ENCODE peak calls at places on chromosomes 11 and 22, in ten cellular contexts. L is HCT116, B is fibroblast of lung, Z is endodermal cell, C is thoracic aorta, M is MM.1S, W is lung, O is heart left ventricle, H is trophoblast cell, N is mammary epithelial cell. Q is an unnamed sample.

GRCh38 chr22:46346680-46347405 is 11.3 kb downstream of the TRMU start:
- DNase-seq in M (no peak), B (no peak), N (no peak), L (no peak), O (peak; percentile 62), C (no peak), Z (no peak), H (no peak), W (no peak), Q (no peak)

GRCh38 chr11:117668291-117668690 is 128.7 kb downstream of the DSCAML1 start:
- DNase-seq in L (no peak), H (no peak), C (no peak), W (no peak), B (no peak), Z (no peak), M (no peak), N (no peak), O (no peak), Q (no peak)

GRCh38 chr22:24181088-24181995 is at the start of gene SUSD2:
- DNase-seq in O (peak; percentile 81), Z (peak; percentile 78), B (no peak), M (no peak), H (peak; percentile 93), N (no peak), L (no peak), W (no peak), C (no peak), Q (peak; percentile 53)

GRCh38 chr22:19149047-19149883 is 827 bp downstream of the GSC2 start:
- DNase-seq in H (peak; percentile 40), M (no peak), N (peak; percentile 42), W (no peak), B (no peak), Z (peak; percentile 84), C (no peak), L (no peak), O (no peak), Q (no peak)

GRCh38 chr11:64287676-64288352 is 2.2 kb downstream of the GPR137 start:
- DNase-seq in M (peak; percentile 3), H (no peak), Z (no peak), W (no peak), N (no peak), C (no peak), O (no peak), B (no peak), L (no peak), Q (no peak)

GRCh38 chr11:78946945-78947914 is 372.6 kb upstream of the NARS2 start:
- DNase-seq in L (no peak), W (no peak), M (no peak), H (peak; percentile 54), Z (no peak), O (no peak), B (no peak), C (no peak), N (peak; percentile 6), Q (no peak)

GRCh38 chr11:100719809-100720221 is 32.7 kb downstream of the ARHGAP42 start:
- DNase-seq in W (peak; percentile 45), C (peak; percentile 13), M (no peak), N (peak; percentile 79), Z (peak; percentile 88), L (peak; percentile 63), H (peak; percentile 9), O (no peak), B (peak; percentile 91), Q (peak; percentile 71)

GRCh38 chr11:113384551-113384950 is 3.0 kb upstream of the ANKK1 start:
- DNase-seq in W (no peak), N (peak; percentile 100), B (peak; percentile 91), H (peak; percentile 97), O (no peak), C (no peak), M (no peak), Z (no peak), L (no peak), Q (no peak)

GRCh38 chr11:11849127-11849746 is 7.5 kb downstream of the USP47 start:
- DNase-seq in W (peak; percentile 59), H (peak; percentile 73), N (peak; percentile 62), M (peak; percentile 69), B (peak; percentile 79), Z (peak; percentile 80), L (peak; percentile 44), C (no peak), O (no peak), Q (peak; percentile 58)

GRCh38 chr11:91981995-91982394 is 242.6 kb upstream of the FAT3 start:
- DNase-seq in N (peak; percentile 88), C (peak; percentile 79), Z (no peak), B (peak; percentile 99), W (peak; percentile 44), H (no peak), O (no peak), M (no peak), L (no peak), Q (no peak)

GRCh38 chr22:25448435-25449051 is 115.9 kb upstream of the GRK3 start:
- DNase-seq in O (no peak), L (no peak), M (no peak), W (no peak), H (peak; percentile 11), C (no peak), Z (peak; percentile 51), N (peak; percentile 12), B (peak; percentile 22), Q (peak; percentile 28)

GRCh38 chr11:122784325-122785155 is 53.8 kb upstream of the CRTAM start:
- DNase-seq in B (peak; percentile 97), L (no peak), N (peak; percentile 92), Z (no peak), O (no peak), H (peak; percentile 94), W (peak; percentile 37), C (peak; percentile 20), M (no peak), Q (no peak)

GRCh38 chr22:40898850-40899357 is 37.0 kb upstream of the DNAJB7 start:
- DNase-seq in Z (no peak), C (no peak), L (peak; percentile 23), O (no peak), M (peak; percentile 75), B (peak; percentile 78), N (peak; percentile 52), H (peak; percentile 78), W (no peak), Q (no peak)
- H3K4me1 ChIP-seq in Z (no peaks in the 10 kb centered on the region), C (no peaks in the 10 kb centered on the region), L (no peaks in the 10 kb centered on the region), O (no peaks in the 10 kb centered on the region), M (no peaks in the 10 kb centered on the region), B (peaks cover 4% of the 10 kb centered on the region), N (peaks cover 2% of the 10 kb centered on the region), H (no peaks in the 10 kb centered on the region), W (no peaks in the 10 kb centered on the region), Q (peaks cover 13% of the 10 kb centered on the region)

GRCh38 chr11:44936951-44937543 is 13.6 kb downstream of the TP53I11 start:
- DNase-seq in Z (no peak), L (no peak), M (no peak), N (no peak), C (no peak), W (no peak), H (no peak), O (no peak), B (no peak), Q (peak; percentile 33)
- H3K27me3 ChIP-seq in Z (no peaks in the 10 kb centered on the region), L (no peaks in the 10 kb centered on the region), M (no peaks in the 10 kb centered on the region), N (no peaks in the 10 kb centered on the region), C (no peaks in the 10 kb centered on the region), W (no peaks in the 10 kb centered on the region), H (no peaks in the 10 kb centered on the region), O (no peaks in the 10 kb centered on the region), B (no peaks in the 10 kb centered on the region), Q (no peaks in the 10 kb centered on the region)

GRCh38 chr22:21657020-21657360 is 8.8 kb upstream of the PPIL2 start:
- DNase-seq in M (no peak), W (no peak), B (no peak), H (no peak), N (no peak), Z (no peak), C (no peak), O (no peak), L (no peak), Q (no peak)

GRCh38 chr22:21661991-21662390 is 3.8 kb upstream of the PPIL2 start:
- DNase-seq in C (no peak), B (no peak), O (no peak), M (no peak), W (no peak), L (no peak), H (no peak), Z (no peak), N (no peak), Q (no peak)

GRCh38 chr22:21659864-21660525 is 5.8 kb upstream of the PPIL2 start:
- DNase-seq in H (no peak), B (no peak), N (no peak), O (no peak), Z (no peak), M (no peak), W (no peak), C (no peak), L (no peak), Q (no peak)

GRCh38 chr22:21660904-21661303 is 4.9 kb upstream of the PPIL2 start:
- DNase-seq in Z (no peak), N (no peak), O (no peak), W (no peak), C (no peak), B (no peak), H (no peak), M (no peak), L (no peak), Q (no peak)

DNA sequence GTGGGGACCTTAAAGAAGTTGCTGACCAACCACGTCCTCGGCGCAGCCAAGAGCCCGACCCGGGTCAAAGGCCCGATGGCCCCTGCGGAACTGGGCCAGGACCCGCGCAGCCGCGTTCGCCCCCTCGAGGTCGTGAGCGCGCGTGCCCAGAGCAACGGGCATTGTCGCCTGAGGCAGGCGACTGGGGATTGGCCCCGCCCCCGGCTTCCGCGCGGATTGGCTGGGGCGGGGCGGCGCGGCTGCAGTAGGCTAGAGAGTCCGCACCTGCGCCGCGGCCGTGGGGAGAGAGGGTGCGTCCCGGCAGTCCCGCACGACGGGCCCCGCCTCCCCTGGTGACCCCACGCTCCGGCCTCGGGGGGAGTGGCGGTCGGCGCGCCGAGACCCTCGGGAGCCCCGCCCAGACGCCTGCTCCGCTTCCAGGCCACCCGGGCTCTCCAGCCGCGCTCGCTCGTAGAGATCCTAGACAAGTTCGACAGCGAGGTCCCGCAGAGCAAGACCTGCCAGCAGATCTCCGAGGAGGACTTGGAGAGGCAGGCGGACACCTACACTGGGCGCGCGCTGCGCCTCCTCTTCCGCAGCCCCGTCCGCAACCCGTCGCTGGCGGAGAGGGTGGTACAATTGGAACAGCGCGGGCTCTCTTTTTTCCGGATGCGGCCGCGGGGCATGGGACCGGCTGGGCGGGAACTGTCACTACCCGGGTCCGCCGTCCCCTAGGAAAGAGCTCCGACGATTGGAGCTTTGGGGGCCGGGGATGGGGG is 8.3 kb upstream of the PPIL2 start:
- DNase-seq in H (peak; percentile 86), L (peak; percentile 31), B (peak; percentile 11), Z (peak; percentile 91), N (peak; percentile 25), M (peak; percentile 83), C (no peak), O (peak; percentile 87), W (peak; percentile 66), Q (peak; percentile 88)
- H3K4me3 ChIP-seq in H (peak overlapping the region; percentile 68), L (peak overlapping the region; percentile 61), B (peak overlapping the region; percentile 41), Z (peak overlapping the region; percentile 76), N (peak overlapping the region; percentile 39), M (peak overlapping the region; percentile 74), C (peak overlapping the region; percentile 70), O (peak overlapping the region; percentile 67), W (peak overlapping the region; percentile 60), Q (peak overlapping the region; percentile 58)

DNA sequence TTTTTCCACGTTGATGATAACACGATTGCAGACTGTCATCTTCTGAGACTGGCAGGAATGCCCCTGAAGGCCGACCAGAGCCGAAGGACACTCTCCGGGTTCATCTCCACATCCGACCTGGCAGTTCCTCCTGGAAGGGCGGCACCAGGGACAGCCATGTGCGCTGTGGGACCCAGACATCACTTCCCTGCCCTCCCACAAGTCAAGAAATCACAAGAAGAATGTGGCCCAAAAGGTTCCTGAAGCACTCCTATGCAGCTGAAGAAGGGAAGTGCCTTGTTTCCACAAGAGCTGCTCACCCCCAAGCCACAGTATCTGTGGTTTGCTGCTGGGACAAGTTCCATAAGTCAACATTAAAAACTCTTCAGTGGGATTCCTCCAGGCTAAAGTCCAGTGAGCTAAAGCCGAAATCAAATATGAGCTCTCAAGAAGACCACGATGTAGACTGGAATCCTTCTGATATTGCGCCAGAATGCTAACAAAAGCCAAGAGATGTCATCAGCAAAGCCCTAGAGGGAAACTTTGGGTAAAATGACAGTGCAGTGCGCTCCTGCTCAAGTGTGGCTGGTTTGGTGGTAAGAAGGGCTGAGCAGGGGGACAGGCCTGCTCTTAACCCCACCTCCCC is 21.2 kb downstream of the PACSIN2 start:
- DNase-seq in M (no peak), C (no peak), W (no peak), B (peak; percentile 63), O (no peak), Z (no peak), L (no peak), H (peak; percentile 86), N (no peak), Q (no peak)
- H3K4me1 ChIP-seq in M (no peaks in the 10 kb centered on the region), C (peaks cover 61% of the 10 kb centered on the region), W (peaks cover 34% of the 10 kb centered on the region), B (peaks cover 43% of the 10 kb centered on the region), O (peaks cover 4% of the 10 kb centered on the region), Z (no peaks in the 10 kb centered on the region), L (peaks cover 20% of the 10 kb centered on the region), H (peaks cover 26% of the 10 kb centered on the region), N (peaks cover 65% of the 10 kb centered on the region), Q (no peaks in the 10 kb centered on the region)

Q was measured in BE2C.